ENCODE peak calls at places on chromosomes 5 and 9, in five cellular contexts. M is Peyer's patch, B is IMR-90, G is lower lobe of right lung, O is cardiac muscle cell. H is an unnamed sample.

GRCh38 chr5:123881791-123882244 is 369.8 kb downstream of the CSNK1G3 start:
- DNase-seq in O (no peak), M (no peak), G (no peak), B (peak; percentile 34), H (no peak)

GRCh38 chr5:174166231-174167079 is 120.9 kb downstream of the NSG2 start:
- DNase-seq in G (no peak), B (no peak), O (no peak), M (no peak), H (no peak)

GRCh38 chr5:141618030-141618803 is 583 bp downstream of the DIAPH1 start:
- DNase-seq in M (peak; percentile 55), B (peak; percentile 13), O (peak; percentile 63), G (peak; percentile 78), H (no peak)

GRCh38 chr9:112248722-112249121 is 73.6 kb upstream of the SUSD1 start:
- DNase-seq in O (no peak), M (no peak), B (peak; percentile 51), G (no peak), H (no peak)

GRCh38 chr5:52735139-52735538 is 52.6 kb upstream of the ITGA1 start:
- DNase-seq in M (no peak), G (no peak), B (peak; percentile 6), O (no peak), H (no peak)

GRCh38 chr9:116516456-116516855 is 170.6 kb upstream of the TRIM32 start:
- DNase-seq in M (no peak), O (no peak), B (no peak), G (no peak), H (no peak)

GRCh38 chr5:50945139-50945538 is 278.7 kb downstream of the PARP8 start:
- DNase-seq in O (no peak), G (no peak), M (no peak), B (no peak), H (no peak)

GRCh38 chr9:6852243-6852963 is 94.6 kb downstream of the KDM4C start:
- DNase-seq in B (peak; percentile 56), O (no peak), M (no peak), G (no peak), H (no peak)

GRCh38 chr9:122572456-122572855 is 10.7 kb downstream of the OR1L8 start:
- DNase-seq in M (no peak), B (no peak), G (no peak), O (no peak), H (no peak)

GRCh38 chr9:87684627-87685204 is 41.2 kb upstream of the CTSL start:
- DNase-seq in O (peak; percentile 57), G (no peak), B (peak; percentile 24), M (no peak), H (no peak)

GRCh38 chr9:117224676-117225075 is 190.2 kb downstream of the ASTN2 start:
- DNase-seq in M (no peak), O (no peak), B (no peak), G (no peak), H (no peak)

GRCh38 chr5:89437450-89438435 is 554.8 kb upstream of the MEF2C start:
- DNase-seq in B (no peak), O (no peak), G (no peak), M (no peak), H (no peak)

GRCh38 chr5:111668713-111669112 is 88.3 kb downstream of the NREP start:
- DNase-seq in G (no peak), O (no peak), M (no peak), B (peak; percentile 57), H (no peak)

GRCh38 chr5:115624994-115625393 is 842 bp downstream of the TMED7 start:
- DNase-seq in O (no peak), B (no peak), G (no peak), M (no peak), H (no peak)

GRCh38 chr9:130043654-130044623 is 950 bp upstream of the FNBP1 start:
- DNase-seq in O (peak; percentile 15), M (no peak), G (no peak), B (peak; percentile 46), H (no peak)

GRCh38 chr5:41524174-41524573 is 13.8 kb upstream of the PLCXD3 start:
- DNase-seq in G (no peak), O (peak; percentile 28), B (no peak), M (no peak), H (no peak)

GRCh38 chr9:89686134-89686533 is 81.3 kb downstream of the GADD45G start:
- DNase-seq in M (no peak), B (no peak), O (no peak), G (no peak), H (no peak)

GRCh38 chr9:124507880-124508432 is 757 bp upstream of the NR5A1 start:
- DNase-seq in G (no peak), B (no peak), O (no peak), M (no peak), H (no peak)

GRCh38 chr9:96649620-96650323 is 5.3 kb downstream of the PRXL2C start:
- DNase-seq in M (no peak), B (no peak), O (no peak), G (no peak), H (no peak)

GRCh38 chr5:4053111-4053510 is 457.5 kb downstream of the IRX1 start:
- DNase-seq in O (no peak), B (no peak), G (no peak), M (no peak), H (no peak)

GRCh38 chr9:122468735-122469134 is 9.0 kb downstream of the OR1J1 start:
- DNase-seq in M (no peak), B (peak; percentile 83), G (no peak), O (no peak), H (no peak)

GRCh38 chr5:9063615-9064245 is 482.1 kb downstream of the SEMA5A start:
- DNase-seq in G (no peak), O (no peak), B (peak; percentile 30), M (no peak), H (no peak)

GRCh38 chr5:136040746-136041415 is 12.1 kb downstream of the TGFBI start:
- DNase-seq in G (no peak), O (no peak), M (no peak), B (no peak), H (no peak)

GRCh38 chr9:34084562-34084961 is 35.9 kb upstream of the UBAP2 start:
- DNase-seq in O (no peak), M (no peak), B (no peak), G (no peak), H (no peak)

GRCh38 chr5:132300572-132301340 is 6.6 kb downstream of the SLC22A4 start:
- DNase-seq in B (no peak), O (peak; percentile 28), G (no peak), M (no peak), H (peak; percentile 63)

GRCh38 chr5:111453747-111454146 is 58.6 kb downstream of the STARD4 start:
- DNase-seq in M (no peak), O (no peak), G (no peak), B (peak; percentile 74), H (no peak)

GRCh38 chr5:123371575-123372179 is 51.5 kb downstream of the CEP120 start:
- DNase-seq in O (peak; percentile 59), G (peak; percentile 51), B (peak; percentile 7), M (peak; percentile 44), H (no peak)

GRCh38 chr9:31873717-31874116 is 510.7 kb upstream of the ACO1 start:
- DNase-seq in G (no peak), B (no peak), O (no peak), M (no peak), H (no peak)

GRCh38 chr5:75203604-75204003 is 33.1 kb downstream of the ANKRD31 start:
- DNase-seq in G (no peak), M (no peak), B (no peak), O (no peak), H (no peak)

GRCh38 chr9:546797-547223 is 294.7 kb upstream of the DMRT1 start:
- DNase-seq in G (no peak), O (peak; percentile 77), M (no peak), B (no peak), H (no peak)
- TF ChIP-seq CTCF in G (peak; percentile 37), O (peak; percentile 55), M (no peak), B (peak; percentile 3), H (peak; percentile 13)

GRCh38 chr9:121107041-121107440 is 32.3 kb downstream of the CNTRL start:
- DNase-seq in M (no peak), G (no peak), O (no peak), B (no peak), H (no peak)
- TF ChIP-seq CTCF in M (no peak), G (no peak), O (peak; percentile 28), B (no peak), H (no peak)

GRCh38 chr5:167565555-167565954 is 725.9 kb upstream of the WWC1 start:
- DNase-seq in M (no peak), O (no peak), G (no peak), B (peak; percentile 20), H (no peak)
- TF ChIP-seq CTCF in M (no peak), O (peak; percentile 40), G (peak; percentile 15), B (peak; percentile 49), H (peak; percentile 56)

GRCh38 chr5:38497946-38498345 is 58.5 kb downstream of the LIFR start:
- DNase-seq in M (no peak), G (no peak), B (peak; percentile 31), O (no peak), H (no peak)
- TF ChIP-seq CTCF in M (no peak), G (no peak), B (no peak), O (peak; percentile 36), H (no peak)

GRCh38 chr5:102582706-102583105 is 83.9 kb upstream of the SLCO6A1 start:
- DNase-seq in M (no peak), B (no peak), G (no peak), O (no peak), H (no peak)

GRCh38 chr5:102579379-102579778 is 80.6 kb upstream of the SLCO6A1 start:
- DNase-seq in B (no peak), M (no peak), G (no peak), O (no peak), H (no peak)

GRCh38 chr5:102578362-102578761 is 79.6 kb upstream of the SLCO6A1 start:
- DNase-seq in M (no peak), B (no peak), O (no peak), G (no peak), H (no peak)

GRCh38 chr5:102581011-102581410 is 82.2 kb upstream of the SLCO6A1 start:
- DNase-seq in G (no peak), M (no peak), B (no peak), O (no peak), H (no peak)

GRCh38 chr5:102583663-102584062 is 84.9 kb upstream of the SLCO6A1 start:
- DNase-seq in B (peak; percentile 18), M (no peak), G (no peak), O (peak; percentile 20), H (no peak)
- TF ChIP-seq CTCF in B (peak; percentile 50), M (no peak), G (peak; percentile 39), O (peak; percentile 24), H (peak; percentile 63)